ENCODE peak calls at places on chromosomes 7 and 10, in seven cellular contexts. G is cardiac muscle cell, K is NCI-H1436 treated with DMSO at 0.1 percent for 48 hours, I is tibial nerve, H is NT2/D1, J is astrocyte of the cerebellum, P is amniotic stem cell. T is an unnamed sample.

GRCh38 chr7:13988765-13989137 is 715 bp downstream of the ETV1 start:
- DNase-seq in G (no peak), K (no peak), I (peak), H (peak), J (no peak), P (no peak), T (peak)

GRCh38 chr10:102449321-102450123 is 1.8 kb downstream of the C10orf95 start:
- DNase-seq in G (peak), K (peak), I (peak), H (no peak), J (no peak), P (no peak), T (peak)

GRCh38 chr7:52088008-52088787 is 771.6 kb upstream of the COBL start:
- DNase-seq in G (no peak), K (no peak), I (no peak), H (no peak), J (no peak), P (no peak), T (peak)

GRCh38 chr10:24012249-24012803 is 196.6 kb upstream of the KIAA1217 start:
- DNase-seq in G (no peak), K (no peak), I (no peak), H (peak), J (no peak), P (no peak), T (peak)

GRCh38 chr7:129771928-129772479 is 160.5 kb downstream of the NRF1 start:
- DNase-seq in G (no peak), K (no peak), I (no peak), H (peak), J (no peak), P (no peak), T (no peak)

GRCh38 chr7:39379416-39379815 is 186.8 kb upstream of the YAE1 start:
- DNase-seq in G (no peak), K (no peak), I (no peak), H (no peak), J (no peak), P (no peak), T (no peak)

GRCh38 chr7:134686782-134687181 is 40.1 kb downstream of the BPGM start:
- DNase-seq in G (peak), K (no peak), I (no peak), H (no peak), J (no peak), P (no peak), T (peak)

GRCh38 chr7:47635091-47636090 is 53.5 kb upstream of the TNS3 start:
- DNase-seq in G (no peak), K (no peak), I (no peak), H (no peak), J (no peak), P (no peak), T (peak)

GRCh38 chr7:68857571-68857970 is 740.7 kb upstream of the AUTS2 start:
- DNase-seq in G (no peak), K (no peak), I (no peak), H (no peak), J (no peak), P (no peak), T (no peak)

GRCh38 chr7:151491859-151492258 is 27.8 kb downstream of the RHEB start:
- DNase-seq in G (peak), K (no peak), I (no peak), H (no peak), J (peak), P (peak), T (no peak)

GRCh38 chr10:33277135-33277536 is 57.3 kb downstream of the NRP1 start:
- DNase-seq in G (no peak), K (no peak), I (peak), H (no peak), J (no peak), P (no peak), T (no peak)

GRCh38 chr10:25522946-25523608 is 348.3 kb downstream of the GPR158 start:
- DNase-seq in G (peak), K (no peak), I (no peak), H (peak), J (no peak), P (no peak), T (peak)

GRCh38 chr10:62614389-62615157 is 189.9 kb upstream of the ADO start:
- DNase-seq in G (peak), K (no peak), I (no peak), H (no peak), J (no peak), P (peak), T (no peak)

GRCh38 chr10:100800931-100801330 is 55.5 kb downstream of the PAX2 start:
- DNase-seq in G (no peak), K (no peak), I (no peak), H (no peak), J (no peak), P (no peak), T (no peak)

GRCh38 chr10:103276941-103277712 is at the start of gene INA:
- DNase-seq in G (peak), K (no peak), I (no peak), H (peak), J (no peak), P (peak), T (peak)

GRCh38 chr7:16921644-16922257 is 40.0 kb upstream of the AGR3 start:
- DNase-seq in G (no peak), K (no peak), I (no peak), H (no peak), J (no peak), P (no peak), T (no peak)

GRCh38 chr10:16717617-16718395 is 99.4 kb downstream of the RSU1 start:
- DNase-seq in G (peak), K (no peak), I (no peak), H (no peak), J (peak), P (no peak), T (no peak)

GRCh38 chr7:2278026-2278425 is 36.0 kb downstream of the NUDT1 start:
- DNase-seq in G (no peak), K (no peak), I (no peak), H (no peak), J (no peak), P (no peak), T (no peak)

GRCh38 chr10:19048479-19048878 is at the start of gene MALRD1:
- DNase-seq in G (no peak), K (no peak), I (no peak), H (no peak), J (no peak), P (no peak), T (no peak)

GRCh38 chr10:74957199-74958084 is 131.0 kb downstream of the KAT6B start:
- DNase-seq in G (no peak), K (no peak), I (no peak), H (no peak), J (no peak), P (no peak), T (no peak)

GRCh38 chr10:106648534-106649481 is 515.7 kb downstream of the SORCS1 start:
- DNase-seq in G (no peak), K (no peak), I (no peak), H (no peak), J (no peak), P (no peak), T (no peak)

GRCh38 chr7:73852500-73852899 is 8.5 kb upstream of the TMEM270 start:
- DNase-seq in G (no peak), K (no peak), I (no peak), H (no peak), J (no peak), P (no peak), T (no peak)

GRCh38 chr7:479948-480499 is 39.6 kb downstream of the PDGFA start:
- DNase-seq in G (no peak), K (no peak), I (no peak), H (no peak), J (no peak), P (no peak), T (no peak)

GRCh38 chr7:27180431-27181175 is 4.4 kb downstream of the HOXA11 start:
- DNase-seq in G (no peak), K (no peak), I (no peak), H (no peak), J (no peak), P (no peak), T (no peak)

GRCh38 chr7:297611-298374 is 7.8 kb downstream of the FOXL3 start:
- DNase-seq in G (no peak), K (no peak), I (no peak), H (no peak), J (no peak), P (no peak), T (no peak)

T was measured in GM23338.